ENCODE peak calls at places on chromosomes 12 and 14, in nine cellular contexts. L is endodermal cell, F is left ventricle myocardium inferior, Q is aorta, M is HTR-8/SVneo, D is HCT116, Z is NCI-H1105, I is neural crest cell, U is SIG-M5. G is an unnamed sample.

GRCh38 chr14:105500726-105501101 is 9.7 kb downstream of the TEDC1 start:
- DNase-seq in L (no peak), F (no peak), Q (peak), M (no peak), D (no peak), Z (no peak), I (no peak), U (no peak), G (no peak)

GRCh38 chr12:122293081-122293480 is 26.8 kb upstream of the VPS33A start:
- DNase-seq in L (no peak), F (no peak), Q (no peak), M (no peak), D (no peak), Z (no peak), I (no peak), U (no peak), G (no peak)

GRCh38 chr12:1080520-1081223 is 89.6 kb downstream of the ERC1 start:
- DNase-seq in L (no peak), F (no peak), Q (no peak), M (no peak), D (no peak), Z (no peak), I (no peak), U (no peak), G (no peak)

GRCh38 chr14:81211844-81212243 is 8.9 kb downstream of the GTF2A1 start:
- DNase-seq in L (no peak), F (peak), Q (no peak), M (no peak), D (no peak), Z (no peak), I (no peak), U (no peak), G (no peak)

GRCh38 chr14:68172664-68173063 is 353.1 kb downstream of the RAD51B start:
- DNase-seq in L (no peak), F (no peak), Q (no peak), M (no peak), D (peak), Z (no peak), I (no peak), U (no peak), G (no peak)

GRCh38 chr12:127396720-127397119 is 870.2 kb upstream of the TMEM132C start:
- DNase-seq in L (no peak), F (no peak), Q (no peak), M (no peak), D (no peak), Z (no peak), I (no peak), U (no peak), G (no peak)

GRCh38 chr12:26987634-26988424 is 26.4 kb downstream of the TM7SF3 start:
- DNase-seq in L (no peak), F (no peak), Q (no peak), M (no peak), D (no peak), Z (no peak), I (no peak), U (no peak), G (no peak)

GRCh38 chr14:55588259-55588699 is 8.3 kb downstream of the KTN1 start:
- DNase-seq in L (no peak), F (no peak), Q (no peak), M (no peak), D (no peak), Z (no peak), I (no peak), U (no peak), G (no peak)

GRCh38 chr14:36373982-36374673 is 53.7 kb upstream of the MBIP start:
- DNase-seq in L (peak), F (peak), Q (peak), M (peak), D (peak), Z (peak), I (peak), U (no peak), G (peak)

GRCh38 chr12:98698603-98699463 is 53.7 kb downstream of the APAF1 start:
- DNase-seq in L (peak), F (peak), Q (no peak), M (peak), D (peak), Z (peak), I (no peak), U (no peak), G (peak)

GRCh38 chr12:6903712-6904111 is 910 bp upstream of the LRRC23 start:
- DNase-seq in L (no peak), F (no peak), Q (no peak), M (no peak), D (no peak), Z (no peak), I (no peak), U (no peak), G (no peak)

GRCh38 chr12:128853321-128854197 is at the start of gene GLT1D1:
- DNase-seq in L (no peak), F (no peak), Q (no peak), M (no peak), D (no peak), Z (no peak), I (peak), U (no peak), G (no peak)

GRCh38 chr12:49867580-49868341 is 24.9 kb upstream of the BCDIN3D start:
- DNase-seq in L (no peak), F (no peak), Q (no peak), M (no peak), D (no peak), Z (no peak), I (no peak), U (no peak), G (no peak)

GRCh38 chr14:89086060-89086382 is 261.6 kb downstream of the TTC8 start:
- DNase-seq in L (no peak), F (no peak), Q (no peak), M (no peak), D (no peak), Z (no peak), I (no peak), U (no peak), G (no peak)

GRCh38 chr12:46439793-46440511 is 67.4 kb upstream of the SLC38A2 start:
- DNase-seq in L (no peak), F (no peak), Q (no peak), M (no peak), D (no peak), Z (no peak), I (no peak), U (no peak), G (no peak)

GRCh38 chr12:78951746-78952532 is 87.4 kb downstream of the SYT1 start:
- DNase-seq in L (no peak), F (no peak), Q (no peak), M (no peak), D (no peak), Z (peak), I (no peak), U (no peak), G (peak)

GRCh38 chr12:122064780-122065588 is 13.6 kb upstream of the MLXIP start:
- DNase-seq in L (peak), F (peak), Q (no peak), M (peak), D (peak), Z (no peak), I (peak), U (peak), G (peak)

GRCh38 chr12:27696864-27697564 is 767 bp downstream of the REP15 start:
- DNase-seq in L (no peak), F (no peak), Q (no peak), M (no peak), D (no peak), Z (no peak), I (no peak), U (no peak), G (no peak)

GRCh38 chr12:47848853-47849252 is 29.1 kb upstream of the HDAC7 start:
- DNase-seq in L (no peak), F (no peak), Q (no peak), M (no peak), D (no peak), Z (no peak), I (no peak), U (no peak), G (no peak)

GRCh38 chr12:29148065-29148957 is 767 bp upstream of the FAR2 start:
- DNase-seq in L (no peak), F (peak), Q (no peak), M (peak), D (no peak), Z (no peak), I (no peak), U (no peak), G (no peak)

G was measured in NCI-H1417.